ENCODE peak calls at places on chromosome 17, in ten cellular contexts. A is endothelial cell of umbilical vein, Z is neural progenitor cell, K is stomach, J is cardiac muscle cell, E is lung, R is colonic mucosa, H is Peyer's patch, I is GM23248, L is tibial nerve. T is an unnamed sample. For H3K4me1 and H3K36me3, the result is how much of the 10 kb centered on the place peaks cover.

GRCh38 chr17:48909796-48910195 is 1.6 kb downstream of the UBE2Z start:
- DNase-seq in A (peak), H (no peak), J (no peak), I (peak), E (no peak), R (no peak), L (no peak), Z (no peak), K (no peak), T (no peak)

GRCh38 chr17:80956321-80957190 is 35.1 kb upstream of the CHMP6 start:
- DNase-seq in H (no peak), A (no peak), Z (peak), L (no peak), I (no peak), J (no peak), K (no peak), R (no peak), E (no peak), T (no peak)

GRCh38 chr17:73591278-73592078 is 52.8 kb downstream of the SDK2 start:
- DNase-seq in K (no peak), L (no peak), E (peak), J (no peak), H (no peak), A (no peak), R (no peak), Z (no peak), I (no peak), T (peak)

GRCh38 chr17:55446581-55447205 is 25.1 kb upstream of the MMD start:
- DNase-seq in Z (no peak), R (no peak), K (no peak), J (no peak), L (no peak), A (no peak), E (no peak), I (no peak), H (no peak), T (no peak)

GRCh38 chr17:32876414-32877163 is at the start of gene MYO1D:
- DNase-seq in A (no peak), E (peak), I (peak), J (peak), L (no peak), H (peak), K (peak), Z (peak), R (peak), T (peak)

GRCh38 chr17:82901356-82901755 is 61.5 kb upstream of the ZNF750 start:
- DNase-seq in A (no peak), L (no peak), R (no peak), E (no peak), I (no peak), J (no peak), K (no peak), Z (no peak), H (no peak), T (no peak)

GRCh38 chr17:82320956-82321927 is 3.8 kb upstream of the CD7 start:
- DNase-seq in J (peak), H (no peak), A (no peak), E (no peak), K (no peak), R (no peak), I (peak), L (no peak), Z (peak), T (peak)

GRCh38 chr17:64694207-64694606 is 32.1 kb upstream of the SMURF2 start:
- DNase-seq in L (no peak), Z (no peak), K (peak), R (peak), I (peak), A (peak), E (peak), H (peak), J (no peak), T (no peak)

GRCh38 chr17:35001549-35001948 is 21.2 kb downstream of the LIG3 start:
- DNase-seq in Z (no peak), I (peak), J (no peak), H (no peak), L (no peak), K (no peak), E (no peak), R (no peak), A (peak), T (no peak)

DNA sequence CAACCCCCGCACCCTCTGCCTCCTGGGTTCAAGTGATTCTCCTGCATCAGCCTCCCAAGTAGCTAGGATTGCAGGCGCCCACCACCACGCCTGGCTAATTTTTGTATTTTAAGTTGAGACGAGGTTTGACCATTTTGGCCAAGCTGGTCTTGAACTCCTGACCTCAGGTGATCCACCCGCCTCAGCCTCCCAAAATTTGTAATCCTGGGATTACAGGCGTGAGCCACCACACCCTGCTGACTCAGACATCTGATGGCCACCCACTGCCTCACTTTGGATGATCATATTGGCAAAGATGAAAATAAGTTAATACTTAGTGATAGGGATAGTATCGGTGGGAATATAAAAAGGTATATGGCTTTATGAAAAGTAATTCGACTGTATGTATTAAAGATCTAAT is 55.9 kb downstream of the GRB2 start:
- DNase-seq in J (no peak), E (no peak), A (no peak), I (no peak), R (no peak), Z (no peak), L (no peak), K (no peak), H (no peak), T (no peak)
- H3K4me1 ChIP-seq in J (under half), E (under half), A (under half), I (under half), R (under half), Z (under half), L (under half), K (under half), H (under half), T (under half)

GRCh38 chr17:13590441-13590840 is 11.3 kb downstream of the HS3ST3A1 start:
- DNase-seq in I (peak), R (no peak), H (no peak), L (no peak), Z (no peak), A (no peak), J (no peak), E (no peak), K (no peak), T (no peak)

GRCh38 chr17:13593021-13593751 is 8.5 kb downstream of the HS3ST3A1 start:
- DNase-seq in I (no peak), A (no peak), R (no peak), Z (no peak), H (no peak), K (no peak), L (no peak), J (no peak), E (no peak), T (no peak)

GRCh38 chr17:13593757-13594156 is 8.0 kb downstream of the HS3ST3A1 start:
- DNase-seq in J (no peak), L (no peak), I (peak), E (no peak), K (no peak), R (no peak), Z (no peak), A (no peak), H (no peak), T (no peak)

GRCh38 chr17:13594310-13594709 is 7.4 kb downstream of the HS3ST3A1 start:
- DNase-seq in Z (no peak), L (no peak), J (no peak), K (no peak), H (no peak), A (no peak), I (peak), R (no peak), E (no peak), T (no peak)

GRCh38 chr17:13592427-13592826 is 9.3 kb downstream of the HS3ST3A1 start:
- DNase-seq in Z (no peak), E (no peak), L (no peak), A (no peak), I (no peak), R (no peak), H (no peak), J (no peak), K (no peak), T (no peak)
- H3K4me3 ChIP-seq in Z (no peak), E (no peak), L (no peak), A (no peak), I (no peak), R (no peak), H (no peak), J (no peak), K (no peak), T (no peak)

GRCh38 chr17:18285296-18285695 is 24.8 kb downstream of the MIEF2 start:
- DNase-seq in E (no peak), Z (no peak), I (no peak), K (no peak), A (no peak), H (no peak), R (no peak), L (no peak), J (no peak), T (no peak)
- H3K36me3 ChIP-seq in E (under half), Z (under half), I (under half), K (half or more), A (under half), H (under half), R (under half), L (under half), J (half or more), T (half or more)

DNA sequence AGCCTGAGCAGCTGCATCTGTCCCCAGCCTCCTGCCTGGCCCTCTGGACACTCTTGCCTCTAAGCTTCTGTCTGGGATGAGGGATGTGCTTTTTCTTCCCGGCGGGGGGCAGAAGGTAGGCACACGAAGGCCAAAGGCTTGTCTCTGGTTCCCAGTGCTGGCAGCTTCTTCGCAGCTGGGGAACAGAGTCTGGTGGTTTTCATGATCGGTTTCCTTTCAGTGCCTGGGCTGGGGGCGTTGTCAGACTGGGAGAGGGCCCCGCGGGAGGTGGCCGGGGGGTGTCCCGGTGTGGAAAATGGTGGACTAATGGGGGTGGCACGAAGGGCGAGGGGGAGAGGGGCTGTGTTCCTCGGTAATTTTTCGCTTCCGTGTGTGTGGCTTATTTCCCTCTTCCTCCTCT is 988 bp downstream of the RAP1GAP2 start:
- DNase-seq in K (no peak), I (no peak), R (peak), E (no peak), A (no peak), Z (no peak), L (no peak), H (no peak), J (no peak), T (no peak)
- H3K4me1 ChIP-seq in K (under half), I (under half), R (under half), E (under half), A (under half), Z (under half), L (under half), H (under half), J (under half), T (half or more)

GRCh38 chr17:77436058-77436442 is 295.3 kb downstream of the SEC14L1 start:
- DNase-seq in A (peak), Z (peak), H (no peak), I (peak), J (peak), K (no peak), R (no peak), L (no peak), E (no peak), T (no peak)
- H3K4me3 ChIP-seq in A (no peak), Z (peak), H (no peak), I (no peak), J (no peak), K (no peak), R (no peak), L (no peak), E (no peak), T (peak)

GRCh38 chr17:42698736-42699414 is 16.5 kb downstream of the CNTNAP1 start:
- DNase-seq in I (peak), L (no peak), J (no peak), E (no peak), Z (peak), R (peak), K (no peak), A (no peak), H (no peak), T (no peak)
- H3K36me3 ChIP-seq in I (under half), L (under half), J (under half), E (under half), Z (under half), R (under half), K (half or more), A (under half), H (under half), T (half or more)

DNA sequence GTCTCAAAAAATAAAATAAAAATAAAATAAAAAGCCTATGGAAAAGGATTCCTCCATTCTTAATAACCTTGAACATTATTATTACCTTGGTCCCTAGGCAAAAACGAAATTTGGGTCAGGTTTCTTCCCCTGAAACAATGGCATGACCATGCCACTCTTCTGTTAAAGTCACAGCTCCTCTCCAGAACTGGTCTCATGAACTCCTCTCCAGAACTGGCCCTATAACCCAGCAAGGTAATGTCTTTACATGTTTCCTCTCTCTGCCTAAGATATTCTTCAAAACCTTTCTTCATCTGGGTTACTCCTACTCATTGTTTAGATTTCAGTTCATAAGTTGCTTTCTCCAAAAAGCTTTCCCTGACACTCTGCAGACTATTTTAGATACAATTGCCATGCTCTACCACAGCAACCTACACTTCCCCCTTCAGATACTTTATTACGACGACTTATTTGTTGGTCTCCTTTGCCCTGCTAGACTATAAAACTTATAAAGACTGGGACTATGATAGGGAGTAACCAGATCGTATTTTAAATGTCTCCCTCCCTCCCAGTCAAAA is 13.5 kb downstream of the TRIM37 start:
- DNase-seq in A (no peak), H (no peak), L (no peak), E (no peak), Z (no peak), K (no peak), I (no peak), R (no peak), J (no peak), T (no peak)
- H3K4me1 ChIP-seq in A (under half), H (under half), L (under half), E (under half), Z (under half), K (under half), I (under half), R (under half), J (under half), T (under half)